ENCODE peak calls at places on chromosomes 11 and 22, in ten cellular contexts. O is RKO; X is GM19239; Y is fibroblast of lung; Q is activated CD4-positive, CD25-positive, alpha-beta regulatory T cell; I is NCI-H345; C is EL; S is NCI-H2081 treated with DMSO at 0.1 percent for 48 hours; G is stomach; E is LHCN-M2. T is an unnamed sample.

GRCh38 chr11:116035972-116036371 is 531.8 kb upstream of the CADM1 start:
- DNase-seq in O (no peak), X (no peak), Y (no peak), Q (no peak), I (peak; percentile 94), C (no peak), S (peak; percentile 98), G (no peak), E (no peak), T (no peak)

GRCh38 chr22:36359172-36359973 is 28.4 kb downstream of the MYH9 start:
- DNase-seq in O (no peak), X (peak; percentile 35), Y (no peak), Q (no peak), I (no peak), C (no peak), S (no peak), G (no peak), E (no peak), T (no peak)

GRCh38 chr11:90423378-90423777 is 200.5 kb upstream of the CHORDC1 start:
- DNase-seq in O (no peak), X (no peak), Y (no peak), Q (no peak), I (no peak), C (no peak), S (no peak), G (no peak), E (no peak), T (no peak)

GRCh38 chr22:37627545-37627944 is 11.9 kb upstream of the SH3BP1 start:
- DNase-seq in O (no peak), X (no peak), Y (no peak), Q (peak; percentile 36), I (no peak), C (no peak), S (no peak), G (no peak), E (no peak), T (no peak)

GRCh38 chr11:15346907-15347306 is 232.2 kb downstream of the INSC start:
- DNase-seq in O (no peak), X (no peak), Y (no peak), Q (no peak), I (no peak), C (no peak), S (no peak), G (no peak), E (no peak), T (no peak)

GRCh38 chr11:65418431-65418680 is 4.2 kb upstream of the NEAT1 start:
- DNase-seq in O (no peak), X (no peak), Y (peak; percentile 47), Q (no peak), I (no peak), C (no peak), S (no peak), G (no peak), E (no peak), T (no peak)

GRCh38 chr11:62445314-62445740 is 26.5 kb downstream of the SCGB1A1 start:
- DNase-seq in O (no peak), X (no peak), Y (peak; percentile 80), Q (no peak), I (no peak), C (no peak), S (no peak), G (peak; percentile 53), E (no peak), T (no peak)

GRCh38 chr11:77783023-77783422 is 37.5 kb downstream of the RSF1 start:
- DNase-seq in O (no peak), X (no peak), Y (no peak), Q (no peak), I (no peak), C (no peak), S (no peak), G (no peak), E (no peak), T (no peak)

GRCh38 chr22:37349043-37349814 is 66.9 kb downstream of the CYTH4 start:
- DNase-seq in O (no peak), X (no peak), Y (no peak), Q (no peak), I (no peak), C (no peak), S (no peak), G (no peak), E (no peak), T (no peak)

GRCh38 chr22:29914991-29915390 is 32.0 kb downstream of the MTMR3 start:
- DNase-seq in O (no peak), X (no peak), Y (no peak), Q (no peak), I (no peak), C (peak; percentile 51), S (no peak), G (no peak), E (peak; percentile 11), T (no peak)

GRCh38 chr11:14577290-14577689 is 57.1 kb upstream of the PSMA1 start:
- DNase-seq in O (no peak), X (no peak), Y (no peak), Q (no peak), I (no peak), C (no peak), S (no peak), G (no peak), E (no peak), T (no peak)

GRCh38 chr22:32579533-32580220 is 105.1 kb downstream of the FBXO7 start:
- DNase-seq in O (no peak), X (no peak), Y (peak; percentile 95), Q (no peak), I (no peak), C (peak; percentile 77), S (no peak), G (no peak), E (peak; percentile 33), T (peak; percentile 38)

GRCh38 chr11:72072348-72072747 is 8.0 kb downstream of the NUMA1 start:
- DNase-seq in O (peak; percentile 80), X (no peak), Y (peak; percentile 71), Q (no peak), I (no peak), C (peak; percentile 87), S (no peak), G (no peak), E (peak; percentile 74), T (no peak)

GRCh38 chr11:111120221-111120620 is 125.3 kb upstream of the POU2AF2 start:
- DNase-seq in O (no peak), X (no peak), Y (no peak), Q (no peak), I (no peak), C (no peak), S (no peak), G (no peak), E (no peak), T (no peak)

GRCh38 chr11:44400431-44400830 is 90.5 kb upstream of the ALX4 start:
- DNase-seq in O (no peak), X (no peak), Y (no peak), Q (no peak), I (no peak), C (no peak), S (no peak), G (no peak), E (no peak), T (peak; percentile 17)

GRCh38 chr11:64971421-64972233 is at the start of gene MAJIN:
- DNase-seq in O (no peak), X (peak; percentile 61), Y (peak; percentile 69), Q (peak; percentile 74), I (no peak), C (peak; percentile 19), S (no peak), G (peak; percentile 91), E (no peak), T (peak; percentile 46)

T was measured in SK-MEL-5.